ENCODE peak calls at places on chromosomes 2 and 18, in seven cellular contexts. B is activated T-cell treated with anti-CD3 and anti-CD28 coated beads for 1 hour, P is foreskin fibroblast, U is nucleus accumbens, E is B cell, Z is RPMI7951, K is RWPE1. H is an unnamed sample.

GRCh38 chr2:63334910-63335309 is 253.4 kb downstream of the WDPCP start:
- DNase-seq in B (no peak), U (no peak), E (no peak), P (no peak), K (no peak), Z (no peak), H (no peak)

GRCh38 chr18:46577546-46577945 is 79.5 kb downstream of the LOXHD1 start:
- DNase-seq in E (no peak), K (no peak), P (no peak), Z (no peak), B (no peak), U (no peak), H (no peak)

GRCh38 chr2:47167149-47167548 is 12.0 kb upstream of the STPG4 start:
- DNase-seq in E (no peak), Z (no peak), B (no peak), P (no peak), K (no peak), U (no peak), H (no peak)

GRCh38 chr2:106085441-106085911 is 108.6 kb downstream of the UXS1 start:
- DNase-seq in E (no peak), U (no peak), P (peak; percentile 76), K (no peak), B (peak; percentile 40), Z (peak; percentile 68), H (peak; percentile 60)

GRCh38 chr2:47864566-47864965 is 41.7 kb downstream of the FBXO11 start:
- DNase-seq in E (no peak), K (no peak), B (no peak), P (no peak), U (no peak), Z (no peak), H (no peak)

GRCh38 chr2:217491271-217491670 is 511.5 kb downstream of the TNS1 start:
- DNase-seq in Z (no peak), U (no peak), P (no peak), E (no peak), K (no peak), B (no peak), H (no peak)

GRCh38 chr2:99858951-99859596 is 283.3 kb downstream of the AFF3 start:
- DNase-seq in K (no peak), P (peak; percentile 24), E (no peak), Z (peak; percentile 54), U (no peak), B (no peak), H (no peak)

GRCh38 chr2:460861-461260 is 173.0 kb upstream of the ALKAL2 start:
- DNase-seq in Z (peak; percentile 29), K (no peak), U (no peak), B (no peak), P (no peak), E (peak; percentile 82), H (no peak)

GRCh38 chr2:72778410-72778809 is 47.4 kb downstream of the EXOC6B start:
- DNase-seq in K (peak; percentile 71), U (no peak), P (peak; percentile 55), Z (peak; percentile 59), B (no peak), E (no peak), H (peak; percentile 66)

GRCh38 chr2:136116813-136117390 is 1.0 kb downstream of the CXCR4 start:
- DNase-seq in P (peak; percentile 21), K (no peak), B (peak; percentile 42), U (no peak), Z (no peak), E (peak; percentile 81), H (no peak)

GRCh38 chr2:85134255-85135065 is 1.3 kb downstream of the TCF7L1 start:
- DNase-seq in B (no peak), K (peak; percentile 33), Z (no peak), U (no peak), P (peak; percentile 41), E (peak; percentile 5), H (no peak)

GRCh38 chr2:15557947-15558346 is 3.2 kb downstream of the NBAS start:
- DNase-seq in E (no peak), P (no peak), Z (no peak), K (no peak), B (no peak), U (no peak), H (no peak)

GRCh38 chr18:34611904-34612303 is 98.2 kb upstream of the DTNA start:
- DNase-seq in B (no peak), P (no peak), E (no peak), U (no peak), Z (no peak), K (no peak), H (no peak)

GRCh38 chr2:85961053-85961452 is 72.3 kb upstream of the ST3GAL5 start:
- DNase-seq in P (no peak), Z (no peak), E (no peak), K (no peak), U (no peak), B (no peak), H (no peak)